ENCODE peak calls at places on chromosomes 2 and 18, in five cellular contexts. One of them, this sample, is unnamed.

GRCh38 chr2:227029706-227030105 is 134.3 kb downstream of the COL4A4 start:
- DNase-seq in GM12878: no peak
- DNase-seq in A549: no peak
- DNase-seq in IMR-90: no peak
- DNase-seq in HepG2: no peak
- DNase-seq in this sample: no peak

GRCh38 chr2:156098506-156098905 is 234.0 kb downstream of the NR4A2 start:
- DNase-seq in HepG2: no peak
- DNase-seq in A549: no peak
- DNase-seq in IMR-90: no peak
- DNase-seq in GM12878: no peak
- DNase-seq in this sample: no peak

GRCh38 chr2:68828887-68829708 is 42.1 kb downstream of the BMP10 start:
- DNase-seq in IMR-90: peak
- DNase-seq in HepG2: peak
- DNase-seq in GM12878: no peak
- DNase-seq in A549: peak
- DNase-seq in this sample: peak

GRCh38 chr18:3269241-3269640 is 7.3 kb downstream of the MYL12B start:
- DNase-seq in HepG2: no peak
- DNase-seq in IMR-90: no peak
- DNase-seq in GM12878: no peak
- DNase-seq in A549: no peak
- DNase-seq in this sample: no peak

GRCh38 chr2:212448698-212449097 is 89.9 kb downstream of the ERBB4 start:
- DNase-seq in A549: no peak
- DNase-seq in GM12878: no peak
- DNase-seq in IMR-90: no peak
- DNase-seq in HepG2: peak
- DNase-seq in this sample: no peak

GRCh38 chr2:203636896-203637818 is 69.3 kb upstream of the CD28 start:
- DNase-seq in A549: no peak
- DNase-seq in HepG2: no peak
- DNase-seq in GM12878: no peak
- DNase-seq in IMR-90: no peak
- DNase-seq in this sample: no peak

GRCh38 chr2:47046271-47046670 is 108.8 kb downstream of the STPG4 start:
- DNase-seq in GM12878: no peak
- DNase-seq in A549: no peak
- DNase-seq in HepG2: no peak
- DNase-seq in IMR-90: no peak
- DNase-seq in this sample: no peak

GRCh38 chr2:157267476-157267875 is 10.0 kb downstream of the GALNT5 start:
- DNase-seq in GM12878: no peak
- DNase-seq in A549: no peak
- DNase-seq in HepG2: no peak
- DNase-seq in IMR-90: no peak
- DNase-seq in this sample: no peak

GRCh38 chr18:1014496-1014895 is 109.8 kb downstream of the ADCYAP1 start:
- DNase-seq in IMR-90: no peak
- DNase-seq in A549: no peak
- DNase-seq in GM12878: no peak
- DNase-seq in HepG2: no peak
- DNase-seq in this sample: no peak

GRCh38 chr2:219542931-219543595 is 546 bp downstream of the CHPF start:
- DNase-seq in GM12878: no peak
- DNase-seq in IMR-90: peak
- DNase-seq in HepG2: peak
- DNase-seq in A549: no peak
- DNase-seq in this sample: peak

GRCh38 chr2:38653715-38654494 is 12.0 kb upstream of the GALM start:
- DNase-seq in HepG2: peak
- DNase-seq in GM12878: peak
- DNase-seq in A549: no peak
- DNase-seq in IMR-90: peak
- DNase-seq in this sample: no peak

GRCh38 chr2:176648691-176649297 is 379.6 kb downstream of the MTX2 start:
- DNase-seq in A549: no peak
- DNase-seq in IMR-90: no peak
- DNase-seq in HepG2: no peak
- DNase-seq in GM12878: no peak
- DNase-seq in this sample: no peak

GRCh38 chr18:74255022-74255658 is 36.6 kb downstream of the CYB5A start:
- DNase-seq in HepG2: no peak
- DNase-seq in GM12878: no peak
- DNase-seq in A549: no peak
- DNase-seq in IMR-90: peak
- DNase-seq in this sample: no peak

GRCh38 chr2:2823061-2823753 is 492.1 kb upstream of the MYT1L start:
- DNase-seq in GM12878: no peak
- DNase-seq in IMR-90: no peak
- DNase-seq in HepG2: no peak
- DNase-seq in A549: no peak
- DNase-seq in this sample: no peak

GRCh38 chr2:8495189-8495855 is 186.5 kb upstream of the ID2 start:
- DNase-seq in A549: no peak
- DNase-seq in IMR-90: no peak
- DNase-seq in GM12878: no peak
- DNase-seq in HepG2: no peak
- DNase-seq in this sample: no peak

DNA sequence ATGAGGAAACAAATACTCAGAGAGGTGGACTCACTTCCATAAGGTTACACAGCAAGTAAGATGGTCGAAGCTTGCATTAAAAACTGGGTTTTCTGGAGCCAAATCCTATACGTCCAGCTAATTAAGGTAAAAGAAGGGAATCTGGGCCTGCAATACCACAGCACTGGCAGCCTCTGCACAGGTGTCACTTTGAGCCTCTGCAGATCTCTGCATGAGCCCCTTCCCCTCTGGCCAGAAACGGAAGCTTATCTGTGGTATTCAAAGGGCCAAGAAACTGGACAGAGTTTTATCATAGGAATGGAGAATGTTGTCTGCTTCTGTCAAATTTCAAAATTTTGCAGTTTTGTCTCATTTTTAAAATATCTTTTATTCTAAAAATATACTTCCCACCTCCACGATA is 76.1 kb downstream of the OSR1 start:
- DNase-seq in IMR-90: no peak
- DNase-seq in GM12878: no peak
- DNase-seq in HepG2: no peak
- DNase-seq in A549: no peak
- DNase-seq in this sample: no peak
- TF ChIP-seq BHLHE40 in IMR-90: no peak
- TF ChIP-seq BHLHE40 in GM12878: no peak
- TF ChIP-seq BHLHE40 in HepG2: no peak
- TF ChIP-seq BHLHE40 in A549: no peak
- TF ChIP-seq BHLHE40 in this sample: no peak

DNA sequence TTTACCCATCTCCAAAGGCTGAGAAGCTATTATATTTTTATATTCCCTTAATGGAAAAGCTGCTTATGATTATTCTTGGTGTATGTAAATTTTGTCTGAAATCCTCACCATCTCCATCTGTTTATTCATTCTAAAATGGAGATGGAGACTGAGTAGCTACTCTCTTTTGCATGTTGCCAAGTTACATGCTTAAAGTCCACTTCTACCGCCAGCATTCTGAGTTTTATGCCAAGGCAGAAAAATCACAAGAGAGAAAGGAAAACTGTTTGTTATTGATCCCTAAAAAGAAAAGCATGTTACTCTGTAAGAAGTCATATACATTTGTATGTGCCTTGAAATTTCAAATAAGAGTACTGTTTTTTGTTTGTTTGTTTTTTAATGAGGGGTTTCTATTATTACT is 94.3 kb upstream of the NOSTRIN start:
- DNase-seq in GM12878: no peak
- DNase-seq in IMR-90: no peak
- DNase-seq in A549: no peak
- DNase-seq in HepG2: no peak
- DNase-seq in this sample: no peak
- TF ChIP-seq BHLHE40 in GM12878: no peak
- TF ChIP-seq BHLHE40 in IMR-90: no peak
- TF ChIP-seq BHLHE40 in A549: no peak
- TF ChIP-seq BHLHE40 in HepG2: no peak
- TF ChIP-seq BHLHE40 in this sample: no peak

GRCh38 chr2:170321526-170321925 is 143.6 kb downstream of the MYO3B start:
- DNase-seq in HepG2: no peak
- DNase-seq in IMR-90: no peak
- DNase-seq in A549: no peak
- DNase-seq in GM12878: no peak
- DNase-seq in this sample: no peak
- TF ChIP-seq BHLHE40 in HepG2: no peak
- TF ChIP-seq BHLHE40 in IMR-90: no peak
- TF ChIP-seq BHLHE40 in A549: no peak
- TF ChIP-seq BHLHE40 in GM12878: no peak
- TF ChIP-seq BHLHE40 in this sample: no peak

GRCh38 chr2:241080405-241081189 is 21.5 kb downstream of the MTERF4 start:
- DNase-seq in HepG2: no peak
- DNase-seq in A549: no peak
- DNase-seq in GM12878: no peak
- DNase-seq in IMR-90: no peak
- DNase-seq in this sample: no peak
- TF ChIP-seq BHLHE40 in HepG2: no peak
- TF ChIP-seq BHLHE40 in A549: no peak
- TF ChIP-seq BHLHE40 in GM12878: no peak
- TF ChIP-seq BHLHE40 in IMR-90: no peak
- TF ChIP-seq BHLHE40 in this sample: no peak

GRCh38 chr2:25279091-25279651 is 62.6 kb downstream of the DNMT3A start:
- DNase-seq in IMR-90: no peak
- DNase-seq in HepG2: no peak
- DNase-seq in A549: no peak
- DNase-seq in GM12878: peak
- DNase-seq in this sample: no peak
- TF ChIP-seq BHLHE40 in IMR-90: no peak
- TF ChIP-seq BHLHE40 in HepG2: no peak
- TF ChIP-seq BHLHE40 in A549: no peak
- TF ChIP-seq BHLHE40 in GM12878: peak
- TF ChIP-seq BHLHE40 in this sample: no peak

This sample was measured in HEK293T.